ENCODE peak calls at places on chromosomes 6 and 20, in four cellular contexts. P is GM23248, D is SK-N-SH, T is HCT116. U is an unnamed sample.

GRCh38 chr6:62362097-62362496 is 76.1 kb upstream of the KHDRBS2 start:
- DNase-seq in T (no peak), D (no peak), P (no peak), U (no peak)

GRCh38 chr20:3980260-3981131 is 34.9 kb downstream of the RNF24 start:
- DNase-seq in P (peak), D (peak), T (no peak), U (peak)

GRCh38 chr6:167766986-167767714 is 59.6 kb upstream of the AFDN start:
- DNase-seq in P (no peak), T (no peak), D (no peak), U (no peak)

GRCh38 chr6:165637591-165637990 is 25.4 kb downstream of the PDE10A start:
- DNase-seq in P (no peak), D (no peak), T (no peak), U (no peak)

GRCh38 chr20:33896509-33896908 is 85.4 kb downstream of the CHMP4B start:
- DNase-seq in P (peak), D (no peak), T (no peak), U (no peak)

GRCh38 chr6:166364480-166364879 is 18.3 kb downstream of the MPC1 start:
- DNase-seq in P (no peak), D (no peak), T (no peak), U (no peak)

GRCh38 chr6:52576392-52577021 is 353 bp downstream of the TRAM2 start:
- DNase-seq in T (peak), P (peak), D (peak), U (peak)

GRCh38 chr6:52577022-52577777 is at the start of gene TRAM2:
- DNase-seq in D (peak), T (peak), P (peak), U (peak)

GRCh38 chr20:5033566-5033965 is 32.3 kb upstream of the SLC23A2 start:
- DNase-seq in P (peak), D (no peak), T (no peak), U (peak)

GRCh38 chr6:14722704-14723103 is 523.2 kb upstream of the JARID2 start:
- DNase-seq in P (no peak), D (no peak), T (no peak), U (no peak)

GRCh38 chr6:39087197-39087596 is 27.8 kb downstream of the SAYSD1 start:
- DNase-seq in D (no peak), T (no peak), P (no peak), U (no peak)

GRCh38 chr6:16731503-16732018 is 29.7 kb downstream of the ATXN1 start:
- DNase-seq in T (no peak), P (no peak), D (no peak), U (peak)

GRCh38 chr20:41133709-41134361 is 3.5 kb upstream of the PLCG1 start:
- DNase-seq in D (no peak), T (no peak), P (no peak), U (no peak)

GRCh38 chr6:76495909-76496308 is 423.4 kb upstream of the IMPG1 start:
- DNase-seq in P (no peak), D (no peak), T (no peak), U (no peak)

GRCh38 chr20:57244627-57245214 is 21.7 kb downstream of the BMP7 start:
- DNase-seq in T (no peak), P (no peak), D (peak), U (no peak)

GRCh38 chr6:165618241-165618640 is 44.8 kb downstream of the PDE10A start:
- DNase-seq in T (no peak), P (no peak), D (no peak), U (no peak)

GRCh38 chr20:4951299-4951698 is 50.0 kb downstream of the SLC23A2 start:
- DNase-seq in D (no peak), T (peak), P (peak), U (peak)

GRCh38 chr6:138227316-138227781 is 9.1 kb upstream of the PBOV1 start:
- DNase-seq in P (no peak), D (no peak), T (no peak), U (peak)

GRCh38 chr20:34891166-34892062 is 15.0 kb downstream of the ACSS2 start:
- DNase-seq in P (peak), D (no peak), T (peak), U (peak)

GRCh38 chr6:158938811-158939254 is 61.2 kb downstream of the RSPH3 start:
- DNase-seq in D (no peak), T (peak), P (peak), U (no peak)

GRCh38 chr6:163370807-163371206 is 43.7 kb upstream of the QKI start:
- DNase-seq in T (no peak), D (no peak), P (no peak), U (no peak)

GRCh38 chr6:31740397-31741223 is 805 bp downstream of the MSH5 start:
- DNase-seq in P (peak), D (no peak), T (no peak), U (no peak)

GRCh38 chr6:14857501-14857900 is 388.4 kb upstream of the JARID2 start:
- DNase-seq in D (no peak), T (no peak), P (no peak), U (no peak)

GRCh38 chr20:41482647-41483552 is 116.3 kb upstream of the EMILIN3 start:
- DNase-seq in T (no peak), P (peak), D (no peak), U (peak)

GRCh38 chr6:143164565-143165105 is 103.9 kb downstream of the AIG1 start:
- DNase-seq in T (no peak), P (no peak), D (no peak), U (no peak)

GRCh38 chr6:118869894-118870665 is 23.9 kb upstream of the ASF1A start:
- DNase-seq in D (no peak), T (no peak), P (no peak), U (no peak)

GRCh38 chr6:138246650-138247440 is 28.6 kb upstream of the PBOV1 start:
- DNase-seq in D (no peak), P (no peak), T (no peak), U (no peak)

GRCh38 chr6:127637830-127638229 is 60.9 kb downstream of the C6orf58 start:
- DNase-seq in P (peak), T (no peak), D (no peak), U (no peak)

GRCh38 chr6:159594750-159595117 is 98.3 kb downstream of the SOD2 start:
- DNase-seq in T (peak), P (peak), D (no peak), U (peak)

GRCh38 chr6:90770778-90771177 is 183.9 kb upstream of the MAP3K7 start:
- DNase-seq in D (no peak), T (no peak), P (no peak), U (no peak)

GRCh38 chr20:15332711-15333160 is 995.3 kb upstream of the FLRT3 start:
- DNase-seq in P (no peak), D (no peak), T (no peak), U (no peak)

GRCh38 chr6:158819977-158820632 is 937 bp upstream of the EZR start:
- DNase-seq in D (no peak), P (peak), T (no peak), U (no peak)

GRCh38 chr6:79630883-79631799 is at the start of gene SH3BGRL2:
- DNase-seq in D (peak), P (peak), T (peak), U (peak)

GRCh38 chr20:4427936-4428581 is 293.6 kb upstream of the PRND start:
- DNase-seq in P (no peak), D (no peak), T (no peak), U (no peak)

GRCh38 chr6:79461205-79461604 is 76.0 kb downstream of the LCA5 start:
- DNase-seq in T (no peak), D (no peak), P (peak), U (peak)

GRCh38 chr20:23180451-23180921 is 94.4 kb upstream of the CD93 start:
- DNase-seq in P (no peak), T (no peak), D (no peak), U (no peak)

GRCh38 chr6:47626782-47627181 is 71.6 kb upstream of the ADGRF4 start:
- DNase-seq in T (no peak), D (no peak), P (no peak), U (no peak)

GRCh38 chr6:68967549-68968300 is 332.6 kb downstream of the ADGRB3 start:
- DNase-seq in D (peak), T (peak), P (peak), U (peak)

GRCh38 chr6:111590209-111590955 is 15.3 kb downstream of the TRAF3IP2 start:
- DNase-seq in T (no peak), D (no peak), P (peak), U (peak)

GRCh38 chr6:75402296-75402695 is 91.3 kb downstream of the FILIP1 start:
- DNase-seq in T (peak), D (no peak), P (peak), U (peak)

GRCh38 chr6:613981-614380 is 42.9 kb downstream of the HUS1B start:
- DNase-seq in T (no peak), D (no peak), P (no peak), U (no peak)

GRCh38 chr6:620166-620565 is 36.7 kb downstream of the HUS1B start:
- DNase-seq in D (no peak), T (no peak), P (no peak), U (no peak)

GRCh38 chr6:620950-621349 is 36.0 kb downstream of the HUS1B start:
- DNase-seq in D (no peak), T (no peak), P (no peak), U (no peak)

GRCh38 chr6:621916-622315 is 35.0 kb downstream of the HUS1B start:
- DNase-seq in T (no peak), P (no peak), D (no peak), U (no peak)

DNA sequence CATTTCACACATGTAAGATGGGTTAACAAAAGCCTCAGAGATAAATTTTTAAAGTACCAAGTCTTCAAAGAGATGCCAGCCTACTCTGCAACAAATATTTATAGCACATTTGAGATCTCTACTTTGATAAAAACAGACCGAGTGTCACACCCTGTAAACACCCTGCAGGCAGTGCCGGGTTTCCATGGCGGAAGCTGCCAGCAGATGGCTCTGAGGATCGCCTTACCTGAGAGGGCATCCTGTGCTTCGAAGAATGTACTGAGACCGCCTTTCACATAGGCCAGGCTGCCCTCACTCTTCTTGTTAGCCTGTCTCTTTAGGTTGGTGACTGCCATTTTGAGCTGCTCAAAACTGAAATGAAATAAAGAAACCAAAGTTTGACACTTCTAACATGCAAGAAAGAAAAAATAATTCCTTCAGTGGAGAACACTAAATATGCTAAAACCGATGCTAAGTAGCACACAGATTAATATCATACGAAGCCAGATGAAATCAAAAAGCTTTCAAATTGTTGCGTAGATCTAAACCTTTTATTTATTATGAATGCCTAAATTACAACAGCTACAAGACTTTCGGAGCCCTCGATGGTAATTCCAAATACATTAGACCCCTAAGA is 39.3 kb downstream of the HUS1B start:
- DNase-seq in P (no peak), D (peak), T (no peak), U (peak)
- TF ChIP-seq EZH2phosphoT487 in P (no peak), D (no peak), T (no peak), U (no peak)

GRCh38 chr20:62475027-62475818 is 572 bp downstream of the GATA5 start:
- DNase-seq in D (no peak), P (no peak), T (no peak), U (no peak)
- H3K9ac ChIP-seq in D (no peak), P (no peak), T (no peak), U (no peak)

GRCh38 chr6:169838291-169839028 is 87.0 kb downstream of the ERMARD start:
- DNase-seq in D (peak), T (no peak), P (no peak), U (no peak)
- TF ChIP-seq EZH2phosphoT487 in D (no peak), T (no peak), P (no peak), U (no peak)

DNA sequence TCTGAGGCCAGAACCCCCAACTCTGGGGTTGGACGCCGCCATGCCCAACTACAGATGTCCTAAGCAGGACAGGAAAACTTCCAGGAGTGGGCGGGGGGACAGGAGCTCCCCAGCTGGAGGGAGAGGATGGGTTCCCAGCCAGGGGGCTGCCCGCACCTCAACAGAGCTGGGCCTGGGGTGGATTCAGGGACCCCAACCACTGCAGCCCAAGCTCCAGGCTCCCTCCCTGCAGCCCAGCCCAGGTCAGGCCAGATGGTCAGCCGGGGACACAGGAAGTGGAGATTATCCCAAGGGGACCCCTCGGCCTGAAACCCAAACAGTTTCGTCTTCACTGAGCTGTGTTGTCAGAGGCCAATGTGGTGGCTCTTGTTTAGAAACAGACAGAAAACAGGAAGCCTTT is 9.4 kb downstream of the LAMA5 start:
- DNase-seq in D (no peak), T (no peak), P (no peak), U (no peak)
- H3K9ac ChIP-seq in D (no peak), T (peak), P (no peak), U (peak)

DNA sequence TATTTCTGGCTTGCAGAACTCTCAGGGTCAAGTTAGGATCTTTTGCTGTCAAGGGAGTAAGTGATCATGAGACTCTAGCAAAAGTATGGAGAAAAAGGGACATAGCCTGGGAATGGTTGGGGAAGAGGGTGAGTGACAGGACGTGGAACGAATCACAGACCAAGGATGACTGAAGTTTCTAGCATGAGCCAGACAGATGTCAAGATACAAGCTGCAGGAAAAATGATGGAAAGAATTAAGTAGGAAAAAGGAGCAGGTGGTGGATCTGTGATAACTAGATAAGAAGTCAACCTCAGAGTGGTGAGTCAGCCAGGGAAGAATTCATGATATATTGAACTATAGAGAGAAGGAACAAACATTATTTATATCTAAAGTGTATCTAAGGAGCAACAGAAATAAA is 159.8 kb upstream of the SYNDIG1 start:
- DNase-seq in D (no peak), P (no peak), T (no peak), U (no peak)
- TF ChIP-seq EZH2phosphoT487 in D (no peak), P (no peak), T (no peak), U (no peak)

DNA sequence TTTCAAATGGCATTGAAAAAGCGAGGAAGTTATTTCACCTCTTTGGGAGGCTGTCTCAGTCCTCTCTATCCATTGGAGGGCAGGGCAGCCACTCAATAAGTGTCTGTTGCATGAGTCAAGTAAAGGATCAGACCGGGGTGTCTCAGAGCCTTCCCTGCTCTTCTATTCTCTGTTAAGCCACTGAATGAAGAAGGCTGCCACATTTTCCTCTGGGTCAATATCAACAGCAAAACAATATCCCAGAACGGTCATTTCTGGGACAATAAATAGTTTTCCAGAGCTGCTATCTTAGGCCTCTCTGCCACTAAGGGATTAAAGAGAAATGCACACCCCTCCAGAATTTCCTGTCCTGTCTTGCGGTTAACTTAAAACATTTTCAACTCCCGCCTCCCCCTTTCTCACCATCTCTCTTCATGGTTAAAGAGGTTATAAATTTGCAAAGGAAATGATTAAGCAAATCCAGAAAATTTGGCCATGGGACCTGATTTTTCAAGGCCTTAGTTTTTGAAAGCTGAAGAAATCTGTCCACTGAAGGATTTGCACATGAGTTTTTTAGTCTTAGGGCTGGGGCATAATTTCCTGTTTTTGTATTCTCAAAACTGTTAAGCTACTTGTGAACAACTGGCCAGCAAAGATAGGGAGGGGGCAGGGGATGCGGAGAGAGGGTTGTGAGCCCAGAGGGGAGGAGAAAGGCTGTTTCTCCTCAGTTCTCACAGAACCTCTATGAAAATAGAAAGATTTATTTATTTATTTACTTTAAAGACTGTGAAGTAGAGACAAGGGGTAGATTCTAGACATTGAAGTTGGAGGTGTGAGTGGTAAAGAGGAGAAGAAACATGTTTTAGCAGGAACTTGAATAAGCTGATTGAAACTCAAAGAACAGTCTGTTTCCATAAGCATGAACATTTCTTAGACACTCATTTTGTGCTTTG is 135.7 kb downstream of the BCAS1 start:
- DNase-seq in P (peak), T (no peak), D (no peak), U (peak)
- H3K9ac ChIP-seq in P (peak), T (no peak), D (peak), U (no peak)

GRCh38 chr20:51221791-51222408 is 199.0 kb upstream of the KCNG1 start:
- DNase-seq in D (no peak), T (peak), P (peak), U (peak)
- TF ChIP-seq EZH2phosphoT487 in D (no peak), T (no peak), P (no peak), U (no peak)

GRCh38 chr6:34196833-34197195 is 39.9 kb upstream of the HMGA1 start:
- DNase-seq in P (no peak), D (no peak), T (no peak), U (no peak)

GRCh38 chr6:34196116-34196832 is 40.4 kb upstream of the HMGA1 start:
- DNase-seq in P (peak), D (peak), T (peak), U (peak)

GRCh38 chr6:34200340-34200971 is 36.2 kb upstream of the HMGA1 start:
- DNase-seq in T (no peak), P (no peak), D (no peak), U (peak)

GRCh38 chr6:34194770-34195169 is 41.9 kb upstream of the HMGA1 start:
- DNase-seq in P (no peak), D (no peak), T (no peak), U (no peak)

GRCh38 chr6:34195726-34196115 is 41.0 kb upstream of the HMGA1 start:
- DNase-seq in T (no peak), P (no peak), D (no peak), U (no peak)
- H3K9ac ChIP-seq in T (peak), P (no peak), D (no peak), U (no peak)

GRCh38 chr6:42813074-42813645 is 31.3 kb downstream of the BICRAL start:
- DNase-seq in T (no peak), D (no peak), P (no peak), U (no peak)

GRCh38 chr6:42817910-42818309 is 36.1 kb downstream of the BICRAL start:
- DNase-seq in D (no peak), P (no peak), T (no peak), U (no peak)

GRCh38 chr6:42808492-42809483 is 26.9 kb downstream of the BICRAL start:
- DNase-seq in T (no peak), P (peak), D (no peak), U (no peak)

GRCh38 chr6:42818878-42819277 is 37.0 kb downstream of the BICRAL start:
- DNase-seq in P (no peak), T (no peak), D (no peak), U (no peak)

DNA sequence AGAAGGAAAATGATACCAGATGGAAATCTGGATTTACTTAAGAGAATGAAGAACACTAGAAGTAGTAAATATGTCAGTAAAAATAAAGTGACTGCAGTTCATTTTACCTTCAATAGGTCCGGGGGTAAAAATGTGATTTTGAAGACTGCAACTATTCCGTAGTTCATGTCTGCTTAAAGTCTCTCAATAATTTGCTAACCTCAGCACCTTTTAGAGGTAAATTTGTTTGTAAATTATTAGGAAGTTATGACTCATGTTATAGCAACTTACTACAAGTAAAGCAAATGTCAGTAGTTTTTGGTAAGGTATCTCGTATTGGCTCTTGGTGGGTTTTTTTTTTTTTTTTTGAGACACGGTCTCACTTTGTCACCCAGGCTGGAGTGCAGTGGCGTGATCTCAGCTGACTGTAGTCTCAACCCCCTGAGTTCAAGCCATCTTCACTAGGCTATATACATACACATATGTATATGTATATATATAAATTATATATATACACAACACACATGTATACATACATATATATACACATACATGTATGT is 32.1 kb downstream of the BICRAL start:
- DNase-seq in D (no peak), T (no peak), P (peak), U (no peak)
- TF ChIP-seq EZH2phosphoT487 in D (no peak), T (no peak), P (no peak), U (no peak)

GRCh38 chr20:45346291-45346718 is 1.9 kb downstream of the SDC4 start:
- DNase-seq in T (no peak), P (no peak), D (no peak), U (peak)
- H3K9ac ChIP-seq in T (peak), P (peak), D (peak), U (peak)

U was measured in PC-3.